ENCODE peak calls at places on chromosomes 11 and 22, in ten cellular contexts. Z is PC-3, O is GM23338, H is Karpas-422, T is MM.1S, S is HCT116, E is PC-9, M is hepatocyte, C is OCI-LY7, N is SK-N-SH. B is an unnamed sample.

GRCh38 chr11:67732045-67732787 is 57.8 kb upstream of the ALDH3B2 start:
- DNase-seq in Z (peak; percentile 32), O (peak; percentile 66), H (no peak), T (no peak), S (peak; percentile 4), E (no peak), M (peak; percentile 52), C (peak; percentile 76), N (peak; percentile 88), B (peak; percentile 7)

GRCh38 chr11:13358871-13359270 is 81.3 kb downstream of the BMAL1 start:
- DNase-seq in Z (no peak), O (no peak), H (no peak), T (no peak), S (no peak), E (no peak), M (no peak), C (no peak), N (no peak), B (peak; percentile 63)

GRCh38 chr22:35023692-35024363 is 42.1 kb upstream of the ISX start:
- DNase-seq in Z (peak; percentile 44), O (peak; percentile 92), H (peak; percentile 70), T (peak; percentile 65), S (peak; percentile 28), E (peak; percentile 44), M (peak; percentile 86), C (peak; percentile 58), N (peak; percentile 72), B (peak; percentile 51)

GRCh38 chr11:28596816-28597215 is 488.6 kb downstream of the METTL15 start:
- DNase-seq in Z (no peak), O (no peak), H (no peak), T (no peak), S (no peak), E (no peak), M (no peak), C (no peak), N (no peak), B (no peak)

GRCh38 chr11:88175004-88175706 is at the start of gene RAB38:
- DNase-seq in Z (no peak), O (peak; percentile 84), H (no peak), T (no peak), S (peak; percentile 42), E (peak; percentile 70), M (peak; percentile 78), C (peak; percentile 1), N (peak; percentile 6), B (peak; percentile 41)

GRCh38 chr11:73478737-73479347 is 102.6 kb downstream of the RELT start:
- DNase-seq in Z (peak; percentile 74), O (peak; percentile 81), H (peak; percentile 41), T (peak; percentile 21), S (peak; percentile 26), E (peak; percentile 54), M (peak; percentile 28), C (peak; percentile 21), N (peak; percentile 45), B (peak; percentile 71)

GRCh38 chr11:662689-663274 is 25.7 kb downstream of the DRD4 start:
- DNase-seq in Z (peak; percentile 54), O (peak; percentile 78), H (peak; percentile 78), T (peak; percentile 51), S (peak; percentile 48), E (no peak), M (peak; percentile 68), C (peak; percentile 53), N (peak; percentile 92), B (peak; percentile 77)

GRCh38 chr11:120527111-120527748 is 15.7 kb downstream of the GRIK4 start:
- DNase-seq in Z (no peak), O (peak; percentile 94), H (no peak), T (peak; percentile 56), S (no peak), E (no peak), M (peak; percentile 63), C (no peak), N (peak; percentile 90), B (peak; percentile 80)

GRCh38 chr11:108624196-108624925 is 30.8 kb upstream of the EXPH5 start:
- DNase-seq in Z (no peak), O (no peak), H (no peak), T (no peak), S (no peak), E (no peak), M (no peak), C (no peak), N (no peak), B (no peak)

GRCh38 chr11:69554849-69555248 is 73.4 kb downstream of the LINC01488 start:
- DNase-seq in Z (no peak), O (no peak), H (no peak), T (no peak), S (no peak), E (no peak), M (no peak), C (no peak), N (no peak), B (no peak)

GRCh38 chr11:47004595-47005033 is 68.1 kb downstream of the CSTPP1 start:
- DNase-seq in Z (peak; percentile 15), O (no peak), H (peak; percentile 75), T (peak; percentile 21), S (no peak), E (peak; percentile 68), M (peak; percentile 91), C (peak; percentile 67), N (peak; percentile 74), B (peak; percentile 98)

GRCh38 chr11:117839936-117840813 is 15.6 kb upstream of the FXYD2 start:
- DNase-seq in Z (no peak), O (no peak), H (no peak), T (no peak), S (no peak), E (no peak), M (no peak), C (no peak), N (no peak), B (no peak)

GRCh38 chr11:15985127-15985862 is 371.1 kb downstream of the SOX6 start:
- DNase-seq in Z (no peak), O (peak; percentile 32), H (no peak), T (no peak), S (no peak), E (no peak), M (no peak), C (no peak), N (no peak), B (no peak)

GRCh38 chr11:61775606-61776554 is 16.5 kb downstream of the TMEM258 start:
- DNase-seq in Z (no peak), O (no peak), H (no peak), T (no peak), S (no peak), E (no peak), M (no peak), C (no peak), N (peak; percentile 31), B (no peak)

GRCh38 chr22:27269751-27270586 is 531.6 kb downstream of the MN1 start:
- DNase-seq in Z (no peak), O (no peak), H (no peak), T (no peak), S (no peak), E (no peak), M (no peak), C (no peak), N (no peak), B (no peak)

GRCh38 chr22:19275919-19276600 is 15.5 kb downstream of the CLTCL1 start:
- DNase-seq in Z (no peak), O (no peak), H (no peak), T (no peak), S (no peak), E (no peak), M (no peak), C (no peak), N (no peak), B (no peak)

GRCh38 chr22:50211147-50211546 is 10.3 kb downstream of the SELENOO start:
- DNase-seq in Z (no peak), O (no peak), H (no peak), T (no peak), S (no peak), E (no peak), M (no peak), C (no peak), N (no peak), B (no peak)

GRCh38 chr11:22244986-22245592 is 52.2 kb downstream of the ANO5 start:
- DNase-seq in Z (peak; percentile 50), O (peak; percentile 85), H (peak; percentile 77), T (peak; percentile 48), S (peak; percentile 15), E (no peak), M (peak; percentile 68), C (peak; percentile 44), N (peak; percentile 18), B (peak; percentile 70)

GRCh38 chr11:68503792-68504191 is 43.2 kb downstream of the PPP6R3 start:
- DNase-seq in Z (no peak), O (no peak), H (no peak), T (no peak), S (no peak), E (no peak), M (no peak), C (no peak), N (no peak), B (no peak)

GRCh38 chr11:76623171-76623883 is 47.2 kb downstream of the LRRC32 start:
- DNase-seq in Z (peak; percentile 54), O (no peak), H (no peak), T (no peak), S (no peak), E (no peak), M (no peak), C (no peak), N (no peak), B (peak; percentile 86)
- H3K9me2 ChIP-seq in Z (no peaks in the 10 kb centered on the region), O (no peaks in the 10 kb centered on the region), H (no peaks in the 10 kb centered on the region), T (no peaks in the 10 kb centered on the region), S (no peaks in the 10 kb centered on the region), E (no peaks in the 10 kb centered on the region), M (no peaks in the 10 kb centered on the region), C (no peaks in the 10 kb centered on the region), N (no peaks in the 10 kb centered on the region), B (no peaks in the 10 kb centered on the region)

GRCh38 chr11:89381094-89381493 is 110.1 kb downstream of the NOX4 start:
- DNase-seq in Z (peak; percentile 80), O (peak; percentile 17), H (no peak), T (no peak), S (no peak), E (peak; percentile 45), M (peak; percentile 53), C (no peak), N (no peak), B (peak; percentile 93)
- H3K9me2 ChIP-seq in Z (no peaks in the 10 kb centered on the region), O (no peaks in the 10 kb centered on the region), H (no peaks in the 10 kb centered on the region), T (no peaks in the 10 kb centered on the region), S (no peaks in the 10 kb centered on the region), E (no peaks in the 10 kb centered on the region), M (no peaks in the 10 kb centered on the region), C (no peaks in the 10 kb centered on the region), N (no peaks in the 10 kb centered on the region), B (no peaks in the 10 kb centered on the region)

DNA sequence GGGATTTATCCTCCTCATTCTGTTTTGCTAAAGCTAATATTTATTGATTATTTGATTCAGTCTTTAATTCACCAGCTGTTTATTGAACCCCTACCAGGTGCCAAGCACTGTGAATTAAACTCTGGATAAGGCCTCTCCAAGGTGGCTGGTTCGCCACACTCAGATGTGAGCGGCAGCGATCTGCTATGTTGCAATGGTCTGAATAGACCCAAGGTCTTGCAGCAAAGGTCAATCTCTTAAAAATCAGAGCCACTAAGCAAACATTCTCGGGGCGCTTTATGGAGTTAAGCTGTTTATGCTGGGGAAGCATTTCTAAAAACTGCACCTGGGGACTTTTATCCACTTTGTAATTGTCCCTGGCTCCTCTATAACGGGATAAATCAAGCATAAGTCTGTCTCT is 10.5 kb upstream of the TSPAN18 start:
- DNase-seq in Z (no peak), O (no peak), H (no peak), T (no peak), S (no peak), E (no peak), M (no peak), C (no peak), N (no peak), B (no peak)
- H3K9me2 ChIP-seq in Z (no peaks in the 10 kb centered on the region), O (no peaks in the 10 kb centered on the region), H (no peaks in the 10 kb centered on the region), T (no peaks in the 10 kb centered on the region), S (no peaks in the 10 kb centered on the region), E (no peaks in the 10 kb centered on the region), M (no peaks in the 10 kb centered on the region), C (no peaks in the 10 kb centered on the region), N (no peaks in the 10 kb centered on the region), B (no peaks in the 10 kb centered on the region)

GRCh38 chr22:22936915-22937656 is 49.5 kb downstream of the IGLL5 start:
- DNase-seq in Z (no peak), O (no peak), H (no peak), T (no peak), S (no peak), E (no peak), M (no peak), C (no peak), N (no peak), B (no peak)
- H3K9me2 ChIP-seq in Z (no peaks in the 10 kb centered on the region), O (no peaks in the 10 kb centered on the region), H (no peaks in the 10 kb centered on the region), T (no peaks in the 10 kb centered on the region), S (no peaks in the 10 kb centered on the region), E (no peaks in the 10 kb centered on the region), M (no peaks in the 10 kb centered on the region), C (no peaks in the 10 kb centered on the region), N (no peaks in the 10 kb centered on the region), B (no peaks in the 10 kb centered on the region)